ENCODE peak calls at places on chromosomes 7 and 10, in nine cellular contexts. E, N, K, A, F, R, C, P and B are unnamed samples.

GRCh38 chr7:122268101-122268500 is 36.4 kb downstream of the FEZF1 start:
- DNase-seq in C (no peak), A (no peak), R (no peak), P (no peak), K (no peak), E (no peak), N (no peak), F (no peak), B (no peak)

GRCh38 chr7:16982640-16983103 is 100.9 kb upstream of the AGR3 start:
- DNase-seq in N (peak), F (no peak), R (peak), P (peak), C (no peak), E (peak), A (peak), K (no peak), B (peak)

GRCh38 chr10:6255548-6256061 is 52.9 kb downstream of the PFKFB3 start:
- DNase-seq in K (no peak), E (no peak), P (no peak), A (no peak), N (no peak), C (no peak), R (no peak), F (no peak), B (no peak)

GRCh38 chr7:90594791-90595317 is 1.3 kb upstream of the CDK14 start:
- DNase-seq in A (no peak), P (no peak), N (no peak), C (peak), E (no peak), F (no peak), K (no peak), R (peak), B (no peak)

GRCh38 chr7:25002826-25003225 is 22.8 kb upstream of the OSBPL3 start:
- DNase-seq in R (no peak), C (no peak), P (no peak), F (no peak), K (no peak), N (no peak), E (no peak), A (no peak), B (no peak)

GRCh38 chr10:92573091-92573797 is 649 bp downstream of the IDE start:
- DNase-seq in E (peak), R (peak), N (no peak), F (peak), A (peak), P (peak), K (no peak), C (peak), B (peak)

GRCh38 chr7:17297243-17297642 is 1.2 kb upstream of the AHR start:
- DNase-seq in P (no peak), R (no peak), C (no peak), F (no peak), N (peak), E (peak), A (no peak), K (no peak), B (no peak)

GRCh38 chr10:96025566-96025965 is 17.8 kb upstream of the CCNJ start:
- DNase-seq in A (peak), P (no peak), C (no peak), R (no peak), N (peak), F (no peak), E (peak), K (no peak), B (peak)

GRCh38 chr10:5894873-5895272 is 4.8 kb downstream of the FBH1 start:
- DNase-seq in E (peak), A (no peak), K (no peak), N (no peak), F (no peak), P (no peak), C (no peak), R (no peak), B (no peak)

GRCh38 chr10:91778485-91778884 is 19.7 kb upstream of the TNKS2 start:
- DNase-seq in K (no peak), E (no peak), N (no peak), A (no peak), C (no peak), F (no peak), P (no peak), R (no peak), B (no peak)

GRCh38 chr10:8702181-8702580 is 647.7 kb downstream of the GATA3 start:
- DNase-seq in A (no peak), C (no peak), E (no peak), R (no peak), P (no peak), K (no peak), N (no peak), F (no peak), B (no peak)

GRCh38 chr7:128550920-128551319 is 74.4 kb downstream of the METTL2B start:
- DNase-seq in A (no peak), C (no peak), N (no peak), F (no peak), R (no peak), P (no peak), E (no peak), K (no peak), B (no peak)

GRCh38 chr10:34249634-34250033 is 565.5 kb downstream of the PARD3 start:
- DNase-seq in K (no peak), C (peak), R (no peak), F (no peak), N (no peak), A (no peak), P (no peak), E (no peak), B (peak)